ENCODE peak calls at places on chromosome 13, in six cellular contexts. V is GM10248, E is Calu3, R is transverse colon, P is GM12865, B is uterus. J is an unnamed sample.
A peak's percentile ranks its signal among the peaks of the same experiment; 100 is the strongest.

GRCh38 chr13:78430166-78430791 is 173.1 kb downstream of the POU4F1 start:
- DNase-seq in V (no peak), R (no peak), B (no peak), P (no peak), E (no peak), J (no peak)

GRCh38 chr13:54004026-54004699 is 975.5 kb downstream of the OLFM4 start:
- DNase-seq in B (no peak), E (no peak), R (no peak), P (no peak), V (no peak), J (no peak)

GRCh38 chr13:114141261-114141996 is 9.0 kb upstream of the RASA3 start:
- DNase-seq in R (no peak), B (no peak), P (no peak), V (no peak), E (no peak), J (no peak)

GRCh38 chr13:39134574-39134973 is 96.3 kb downstream of the NHLRC3 start:
- DNase-seq in V (no peak), E (no peak), B (no peak), P (no peak), R (no peak), J (no peak)

GRCh38 chr13:37682496-37682895 is 83.9 kb upstream of the POSTN start:
- DNase-seq in P (peak; percentile 3), R (no peak), V (no peak), B (no peak), E (no peak), J (no peak)

GRCh38 chr13:46831588-46832194 is 34.7 kb upstream of the ESD start:
- DNase-seq in R (peak; percentile 20), V (peak; percentile 17), B (peak; percentile 36), E (peak; percentile 38), P (peak; percentile 64), J (peak; percentile 36)

GRCh38 chr13:109130093-109130835 is 500.9 kb downstream of the MYO16 start:
- DNase-seq in B (no peak), E (no peak), P (no peak), V (no peak), R (no peak), J (no peak)

GRCh38 chr13:71460179-71460578 is 406.8 kb downstream of the DACH1 start:
- DNase-seq in V (no peak), E (no peak), B (no peak), P (peak; percentile 6), R (no peak), J (no peak)

GRCh38 chr13:107250626-107251025 is 682.7 kb upstream of the ARGLU1 start:
- DNase-seq in B (no peak), E (no peak), R (no peak), P (no peak), V (no peak), J (no peak)

GRCh38 chr13:100470841-100471505 is 117.6 kb downstream of the GGACT start:
- DNase-seq in V (no peak), B (no peak), R (no peak), P (no peak), E (no peak), J (no peak)

GRCh38 chr13:67474114-67474513 is 244.0 kb upstream of the PCDH9 start:
- DNase-seq in R (no peak), B (no peak), E (no peak), V (no peak), P (no peak), J (no peak)

GRCh38 chr13:26713341-26713740 is 47.2 kb downstream of the GPR12 start:
- DNase-seq in E (no peak), B (no peak), P (no peak), V (no peak), R (no peak), J (no peak)

GRCh38 chr13:75876371-75877050 is 240.4 kb downstream of the LMO7 start:
- DNase-seq in V (peak; percentile 42), P (peak; percentile 76), R (peak; percentile 53), E (peak; percentile 17), B (peak; percentile 49), J (peak; percentile 58)

GRCh38 chr13:36858285-36858684 is 39.3 kb downstream of the RFXAP start:
- DNase-seq in E (no peak), V (peak; percentile 39), B (no peak), R (no peak), P (peak; percentile 58), J (peak; percentile 33)

GRCh38 chr13:99376924-99377323 is 69.7 kb upstream of the GPR183 start:
- DNase-seq in B (no peak), P (no peak), E (no peak), R (no peak), V (no peak), J (no peak)

GRCh38 chr13:45219938-45220375 is 19.1 kb upstream of the KCTD4 start:
- DNase-seq in E (peak; percentile 28), R (no peak), V (no peak), B (no peak), P (no peak), J (no peak)

GRCh38 chr13:42001580-42001979 is 40.7 kb upstream of the VWA8 start:
- DNase-seq in P (no peak), R (no peak), E (peak; percentile 7), B (peak; percentile 83), V (no peak), J (no peak)

GRCh38 chr13:29106651-29107050 is 286.5 kb downstream of the MTUS2 start:
- DNase-seq in E (no peak), P (no peak), R (no peak), V (no peak), B (no peak), J (no peak)

GRCh38 chr13:110566201-110566600 is 4.7 kb upstream of the RAB20 start:
- DNase-seq in B (no peak), R (no peak), P (no peak), E (no peak), V (no peak), J (no peak)

GRCh38 chr13:76644906-76645305 is 241.3 kb downstream of the KCTD12 start:
- DNase-seq in E (no peak), P (no peak), R (no peak), V (no peak), B (peak; percentile 51), J (no peak)

GRCh38 chr13:98410591-98410990 is 166.3 kb downstream of the STK24 start:
- DNase-seq in B (no peak), E (no peak), V (no peak), P (no peak), R (no peak), J (no peak)

GRCh38 chr13:104586010-104586746 is 1520.0 kb upstream of the SLC10A2 start:
- DNase-seq in B (no peak), P (no peak), V (no peak), E (peak; percentile 17), R (peak; percentile 41), J (no peak)

GRCh38 chr13:107211073-107211472 is 643.1 kb upstream of the ARGLU1 start:
- DNase-seq in B (peak; percentile 65), E (peak; percentile 50), R (peak; percentile 78), V (peak; percentile 52), P (peak; percentile 67), J (peak; percentile 59)

GRCh38 chr13:102325321-102325720 is 76.5 kb downstream of the FGF14 start:
- DNase-seq in V (no peak), R (no peak), B (no peak), P (no peak), E (no peak), J (no peak)

GRCh38 chr13:102326381-102327118 is 75.3 kb downstream of the FGF14 start:
- DNase-seq in R (no peak), V (no peak), B (no peak), E (no peak), P (no peak), J (no peak)

GRCh38 chr13:102323505-102323904 is 78.3 kb downstream of the FGF14 start:
- DNase-seq in P (no peak), R (no peak), V (no peak), E (no peak), B (no peak), J (no peak)

GRCh38 chr13:102322211-102322610 is 79.6 kb downstream of the FGF14 start:
- DNase-seq in B (no peak), R (no peak), E (no peak), P (no peak), V (no peak), J (no peak)

DNA sequence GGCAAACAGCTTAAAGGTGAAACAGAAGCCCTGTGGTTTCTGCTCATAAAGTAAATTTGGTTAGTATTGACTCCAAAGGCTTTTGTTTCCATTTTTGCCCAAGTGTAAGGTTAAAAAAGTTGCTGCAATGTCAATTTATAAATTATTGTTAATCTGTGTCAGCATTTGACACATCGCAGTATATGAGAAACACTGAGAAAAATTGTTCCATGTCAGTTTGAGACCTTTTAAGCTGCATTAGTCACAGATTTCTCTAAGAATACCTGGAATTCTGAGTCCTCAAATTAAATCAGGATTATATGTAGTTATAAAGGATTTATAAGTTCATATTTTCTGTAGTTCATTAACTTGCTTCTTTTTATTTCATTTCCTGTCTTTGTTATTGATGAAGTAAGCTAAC is 78.8 kb downstream of the FGF14 start:
- DNase-seq in V (no peak), R (no peak), E (no peak), B (no peak), P (no peak), J (no peak)
- TF ChIP-seq CTCF in V (no peak), R (no peak), E (no peak), B (no peak), P (no peak), J (no peak)

GRCh38 chr13:30934803-30935202 is 2.3 kb downstream of the TEX26 start:
- DNase-seq in V (no peak), P (no peak), B (no peak), R (no peak), E (no peak), J (no peak)

GRCh38 chr13:30932481-30933333 is at the start of gene TEX26:
- DNase-seq in B (no peak), V (no peak), R (no peak), E (no peak), P (no peak), J (no peak)

GRCh38 chr13:30936920-30937319 is 4.5 kb downstream of the TEX26 start:
- DNase-seq in B (no peak), R (no peak), P (no peak), E (no peak), V (no peak), J (no peak)

GRCh38 chr13:30933334-30933681 is 852 bp downstream of the TEX26 start:
- DNase-seq in B (no peak), R (no peak), V (no peak), P (no peak), E (no peak), J (no peak)

GRCh38 chr13:30934381-30934780 is 1.9 kb downstream of the TEX26 start:
- DNase-seq in B (no peak), P (peak; percentile 9), R (no peak), V (no peak), E (no peak), J (no peak)
- TF ChIP-seq CTCF in B (no peak), P (no peak), R (no peak), V (no peak), E (no peak), J (no peak)

GRCh38 chr13:112956516-112957294 is 12.3 kb upstream of the MCF2L start:
- DNase-seq in B (no peak), R (peak; percentile 1), V (no peak), P (no peak), E (no peak), J (no peak)
- TF ChIP-seq CTCF in B (no peak), R (no peak), V (no peak), P (no peak), E (no peak), J (no peak)

GRCh38 chr13:23570931-23571330 is 719 bp downstream of the TNFRSF19 start:
- DNase-seq in E (no peak), B (no peak), P (peak; percentile 84), V (no peak), R (no peak), J (no peak)
- TF ChIP-seq CTCF in E (no peak), B (no peak), P (peak; percentile 36), V (peak; percentile 21), R (no peak), J (no peak)

J was measured in GM20000.